ENCODE peak calls at places on chromosomes 4 and X, in five cellular contexts. V is AG09309, R is tibial nerve, F is AG04450, C is fibroblast of pulmonary artery. Y is an unnamed sample.

GRCh38 chr4:174252412-174252811 is 31.1 kb downstream of the FBXO8 start:
- DNase-seq in V (no peak), R (no peak), F (no peak), C (no peak), Y (no peak)

GRCh38 chr4:85829276-85830051 is 354.5 kb downstream of the ARHGAP24 start:
- DNase-seq in V (no peak), R (no peak), F (no peak), C (peak; percentile 47), Y (peak; percentile 46)

GRCh38 chr4:26916195-26916594 is 55.6 kb downstream of the STIM2 start:
- DNase-seq in V (no peak), R (no peak), F (no peak), C (peak; percentile 22), Y (no peak)

GRCh38 chr4:21011106-21011505 is 310.8 kb downstream of the PACRGL start:
- DNase-seq in V (no peak), R (no peak), F (no peak), C (no peak), Y (peak; percentile 58)

GRCh38 chr4:87251104-87251503 is 30.7 kb upstream of the KLHL8 start:
- DNase-seq in V (no peak), R (no peak), F (no peak), C (no peak), Y (no peak)

GRCh38 chr4:153628796-153629315 is 55.2 kb upstream of the TLR2 start:
- DNase-seq in V (no peak), R (no peak), F (no peak), C (no peak), Y (no peak)

GRCh38 chr4:122744229-122744628 is 11.7 kb downstream of the BBS12 start:
- DNase-seq in V (peak; percentile 82), R (no peak), F (no peak), C (peak; percentile 93), Y (no peak)

GRCh38 chrX:15751160-15751819 is 13.2 kb downstream of the CA5B start:
- DNase-seq in V (peak; percentile 82), R (no peak), F (no peak), C (no peak), Y (no peak)

GRCh38 chr4:85457752-85458467 is 17.0 kb upstream of the ARHGAP24 start:
- DNase-seq in V (no peak), R (peak; percentile 35), F (no peak), C (no peak), Y (no peak)

GRCh38 chr4:1249731-1250526 is 999 bp upstream of the CTBP1 start:
- DNase-seq in V (no peak), R (no peak), F (no peak), C (peak; percentile 46), Y (no peak)

GRCh38 chrX:153626863-153627674 is 19.9 kb upstream of the DUSP9 start:
- DNase-seq in V (no peak), R (no peak), F (no peak), C (no peak), Y (no peak)

GRCh38 chrX:21354725-21355124 is 19.5 kb upstream of the CNKSR2 start:
- DNase-seq in V (no peak), R (no peak), F (no peak), C (no peak), Y (no peak)

GRCh38 chr4:81631958-81632439 is 160.3 kb upstream of the RASGEF1B start:
- DNase-seq in V (peak; percentile 13), R (no peak), F (no peak), C (peak; percentile 68), Y (peak; percentile 90)

GRCh38 chr4:186886759-186887158 is 163.1 kb upstream of the FAT1 start:
- DNase-seq in V (no peak), R (no peak), F (no peak), C (no peak), Y (no peak)

GRCh38 chr4:5863461-5864113 is 29.3 kb downstream of the CRMP1 start:
- DNase-seq in V (peak; percentile 71), R (no peak), F (peak; percentile 72), C (peak; percentile 84), Y (peak; percentile 91)

GRCh38 chr4:107991945-107992625 is 2.4 kb downstream of the HADH start:
- DNase-seq in V (peak; percentile 38), R (no peak), F (no peak), C (peak; percentile 70), Y (no peak)

GRCh38 chr4:98027827-98028226 is 115.4 kb downstream of the STPG2 start:
- DNase-seq in V (no peak), R (no peak), F (no peak), C (peak; percentile 2), Y (peak; percentile 9)

GRCh38 chr4:53917719-53918118 is 146.7 kb downstream of the CHIC2 start:
- DNase-seq in V (no peak), R (no peak), F (no peak), C (no peak), Y (no peak)

GRCh38 chrX:151713859-151714258 is 2.0 kb upstream of the FATE1 start:
- DNase-seq in V (no peak), R (no peak), F (no peak), C (peak; percentile 12), Y (no peak)

GRCh38 chr4:118740869-118741268 is 55.7 kb downstream of the METTL14 start:
- DNase-seq in V (no peak), R (no peak), F (no peak), C (peak; percentile 58), Y (no peak)
- TF ChIP-seq CTCF in V (no peak), R (peak; percentile 44), F (peak; percentile 23), C (peak; percentile 20), Y (peak; percentile 12)

DNA sequence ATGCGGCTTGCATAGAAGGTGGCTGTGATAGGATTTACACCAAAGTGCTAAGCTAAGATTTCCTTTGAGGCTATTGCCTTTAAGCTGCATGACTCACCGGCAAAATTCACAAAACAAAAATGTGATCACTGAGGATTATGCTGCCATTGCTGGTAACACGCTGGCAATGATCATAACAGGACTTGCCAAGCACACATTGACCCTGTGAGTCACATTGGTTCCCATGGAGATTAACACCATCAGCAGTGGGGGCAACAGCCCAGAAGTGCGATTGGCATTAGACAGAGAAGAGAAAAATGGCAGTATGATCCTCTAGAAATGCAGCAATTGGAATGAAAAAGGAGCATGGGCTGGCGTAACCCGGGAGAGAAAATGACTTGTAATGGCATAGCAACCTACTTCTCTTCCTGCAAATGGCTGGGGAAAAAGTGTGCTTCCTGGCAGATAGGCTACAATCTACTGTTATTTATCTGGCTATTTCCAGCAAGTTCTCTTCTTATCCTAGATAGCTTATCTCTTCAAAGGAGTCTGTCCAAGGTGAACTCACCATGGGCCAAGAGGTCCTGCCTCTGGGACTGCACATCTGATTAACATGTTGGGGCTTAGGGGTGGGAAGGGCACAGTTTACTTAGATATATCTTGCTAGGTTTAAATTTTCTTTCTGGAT is 314.2 kb upstream of the IGFBP7 start:
- DNase-seq in V (peak; percentile 88), R (peak; percentile 23), F (no peak), C (peak; percentile 74), Y (peak; percentile 100)
- H3K4me3 ChIP-seq in V (no peak overlapping the region), R (no peak overlapping the region), F (no peak overlapping the region), C (no peak overlapping the region), Y (no peak overlapping the region)

GRCh38 chrX:78098108-78098507 is 5.9 kb upstream of the PGK1 start:
- DNase-seq in V (no peak), R (no peak), F (no peak), C (no peak), Y (no peak)

DNA sequence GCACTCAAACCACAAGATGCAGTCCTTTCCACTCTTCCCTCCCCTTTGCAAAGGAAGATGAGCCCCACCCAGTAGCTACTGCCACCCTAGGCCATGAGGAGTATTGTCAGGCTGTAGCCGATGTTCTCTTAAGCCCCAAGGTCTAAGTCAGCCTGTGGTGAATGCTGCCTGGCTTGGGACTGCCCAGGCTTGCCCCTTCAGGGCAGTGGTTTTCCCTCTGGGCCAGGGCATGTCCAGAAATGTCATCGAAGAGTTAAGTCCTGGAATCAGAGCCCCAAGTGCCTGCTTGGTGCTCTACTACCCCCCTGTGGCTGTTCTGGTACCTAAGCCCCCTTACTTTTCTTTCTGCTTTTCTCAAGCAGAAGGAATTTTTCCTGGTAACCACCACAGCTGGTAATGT is 11.8 kb upstream of the PGK1 start:
- DNase-seq in V (no peak), R (no peak), F (peak; percentile 37), C (peak; percentile 67), Y (no peak)
- TF ChIP-seq CTCF in V (peak; percentile 52), R (no peak), F (peak; percentile 69), C (peak; percentile 54), Y (peak; percentile 54)

GRCh38 chr4:161573836-161574235 is 590.0 kb downstream of the FSTL5 start:
- DNase-seq in V (no peak), R (no peak), F (no peak), C (no peak), Y (no peak)

GRCh38 chr4:161583549-161583948 is 580.3 kb downstream of the FSTL5 start:
- DNase-seq in V (no peak), R (no peak), F (no peak), C (no peak), Y (no peak)

GRCh38 chr4:161581262-161581661 is 582.5 kb downstream of the FSTL5 start:
- DNase-seq in V (peak; percentile 24), R (peak; percentile 6), F (no peak), C (peak; percentile 14), Y (no peak)

DNA sequence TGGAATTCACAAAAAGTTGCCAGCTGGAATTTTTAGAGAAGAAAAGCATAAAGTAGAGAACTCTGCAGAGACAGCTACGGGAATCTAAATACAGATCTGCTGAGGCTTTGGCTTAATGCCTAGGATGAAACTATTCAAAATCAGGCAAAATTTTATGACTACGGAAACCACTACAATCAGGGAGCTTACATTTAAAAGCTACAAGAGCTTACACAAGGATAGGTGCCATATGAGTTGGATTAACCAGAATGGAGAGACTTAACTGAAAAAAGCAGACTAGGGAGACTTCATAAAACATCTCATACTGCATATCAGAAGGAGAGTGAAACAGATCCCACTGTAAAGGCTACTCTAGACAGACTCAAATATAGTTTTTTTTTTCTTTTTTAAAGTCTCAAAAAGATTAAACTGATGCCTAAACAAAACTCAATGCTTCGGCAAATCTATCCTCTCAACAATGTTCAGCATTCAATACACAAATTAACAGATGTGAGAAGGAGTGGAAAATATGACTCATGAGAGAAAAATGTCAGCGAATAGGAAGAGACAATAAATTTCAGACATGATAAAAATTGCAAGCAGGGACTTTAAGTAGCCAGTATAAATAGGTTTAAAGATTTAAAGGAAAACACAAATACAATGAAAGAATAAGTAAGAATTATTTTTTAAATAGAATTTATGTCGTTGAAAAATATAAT is 586.0 kb downstream of the FSTL5 start:
- DNase-seq in V (peak; percentile 92), R (no peak), F (peak; percentile 18), C (peak; percentile 60), Y (peak; percentile 62)
- H3K4me3 ChIP-seq in V (no peak overlapping the region), R (no peak overlapping the region), F (no peak overlapping the region), C (no peak overlapping the region), Y (no peak overlapping the region)

GRCh38 chrX:42680651-42681050 is 97.3 kb downstream of the PPP1R2C start:
- DNase-seq in V (no peak), R (peak; percentile 5), F (no peak), C (peak; percentile 71), Y (no peak)
- TF ChIP-seq CTCF in V (peak; percentile 6), R (no peak), F (no peak), C (peak; percentile 15), Y (peak; percentile 9)